ENCODE peak calls at places on chromosomes 7 and 10, in six cellular contexts. One of them, this sample, is unnamed.

GRCh38 chr10:91672021-91672608 is 39.2 kb upstream of the PPP1R3C start:
- DNase-seq in glomerular endothelial cell: no peak
- DNase-seq in GM03348: peak; percentile 85
- DNase-seq in sigmoid colon: no peak
- DNase-seq in activated CD8-positive, alpha-beta memory T cell treated with anti-CD3 and anti-CD28 coated beads for 24 hours: no peak
- DNase-seq in amniotic stem cell: peak; percentile 72
- DNase-seq in this sample: no peak

GRCh38 chr7:81361769-81362168 is 408.1 kb downstream of the HGF start:
- DNase-seq in glomerular endothelial cell: no peak
- DNase-seq in GM03348: peak; percentile 29
- DNase-seq in sigmoid colon: no peak
- DNase-seq in activated CD8-positive, alpha-beta memory T cell treated with anti-CD3 and anti-CD28 coated beads for 24 hours: no peak
- DNase-seq in amniotic stem cell: no peak
- DNase-seq in this sample: no peak

GRCh38 chr10:73597346-73597745 is 6.2 kb upstream of the USP54 start:
- DNase-seq in glomerular endothelial cell: no peak
- DNase-seq in GM03348: no peak
- DNase-seq in sigmoid colon: no peak
- DNase-seq in activated CD8-positive, alpha-beta memory T cell treated with anti-CD3 and anti-CD28 coated beads for 24 hours: no peak
- DNase-seq in amniotic stem cell: no peak
- DNase-seq in this sample: no peak

GRCh38 chr10:132521041-132521465 is 16.5 kb upstream of the INPP5A start:
- DNase-seq in glomerular endothelial cell: no peak
- DNase-seq in GM03348: no peak
- DNase-seq in sigmoid colon: peak; percentile 66
- DNase-seq in activated CD8-positive, alpha-beta memory T cell treated with anti-CD3 and anti-CD28 coated beads for 24 hours: no peak
- DNase-seq in amniotic stem cell: no peak
- DNase-seq in this sample: no peak

GRCh38 chr7:42495251-42495650 is 258.2 kb upstream of the GLI3 start:
- DNase-seq in glomerular endothelial cell: no peak
- DNase-seq in GM03348: peak; percentile 23
- DNase-seq in sigmoid colon: no peak
- DNase-seq in activated CD8-positive, alpha-beta memory T cell treated with anti-CD3 and anti-CD28 coated beads for 24 hours: no peak
- DNase-seq in amniotic stem cell: no peak
- DNase-seq in this sample: no peak

GRCh38 chr7:95865716-95866371 is 93.5 kb downstream of the DYNC1I1 start:
- DNase-seq in glomerular endothelial cell: no peak
- DNase-seq in GM03348: peak; percentile 39
- DNase-seq in sigmoid colon: no peak
- DNase-seq in activated CD8-positive, alpha-beta memory T cell treated with anti-CD3 and anti-CD28 coated beads for 24 hours: no peak
- DNase-seq in amniotic stem cell: no peak
- DNase-seq in this sample: no peak

GRCh38 chr7:30321992-30322637 is 37.7 kb downstream of the ZNRF2 start:
- DNase-seq in glomerular endothelial cell: no peak
- DNase-seq in GM03348: peak; percentile 53
- DNase-seq in sigmoid colon: no peak
- DNase-seq in activated CD8-positive, alpha-beta memory T cell treated with anti-CD3 and anti-CD28 coated beads for 24 hours: no peak
- DNase-seq in amniotic stem cell: no peak
- DNase-seq in this sample: no peak

GRCh38 chr7:44634839-44635591 is 28.6 kb downstream of the OGDH start:
- DNase-seq in glomerular endothelial cell: no peak
- DNase-seq in GM03348: no peak
- DNase-seq in sigmoid colon: no peak
- DNase-seq in activated CD8-positive, alpha-beta memory T cell treated with anti-CD3 and anti-CD28 coated beads for 24 hours: no peak
- DNase-seq in amniotic stem cell: no peak
- DNase-seq in this sample: no peak

This sample was measured in lung.